ENCODE peak calls at places on chromosome 22, in nine cellular contexts. W is left cardiac atrium, T is body of pancreas, C is NCI-H2029, E is neural progenitor cell, M is amygdala, J is GM10248, Z is hypothalamus, V is cardiac septum. F is an unnamed sample.

GRCh38 chr22:25729016-25729415 is 13.0 kb upstream of the MYO18B start:
- DNase-seq in W (no peak), T (no peak), C (no peak), E (no peak), M (no peak), J (no peak), Z (no peak), V (no peak), F (no peak)

GRCh38 chr22:30186048-30186447 is 60.5 kb downstream of the LIF start:
- DNase-seq in W (no peak), T (no peak), C (peak; percentile 74), E (no peak), M (no peak), J (no peak), Z (no peak), V (no peak), F (no peak)

GRCh38 chr22:19892249-19892879 is 37.7 kb upstream of the GNB1L start:
- DNase-seq in W (no peak), T (no peak), C (no peak), E (peak; percentile 65), M (no peak), J (peak; percentile 71), Z (no peak), V (no peak), F (no peak)

GRCh38 chr22:30864441-30865420 is 103.8 kb downstream of the MORC2 start:
- DNase-seq in W (no peak), T (no peak), C (no peak), E (no peak), M (no peak), J (no peak), Z (no peak), V (peak; percentile 38), F (no peak)

GRCh38 chr22:20016734-20017621 is at the start of gene ARVCF:
- DNase-seq in W (peak; percentile 94), T (peak; percentile 93), C (peak; percentile 81), E (peak; percentile 94), M (peak; percentile 89), J (peak; percentile 98), Z (peak; percentile 77), V (peak; percentile 97), F (peak; percentile 84)

GRCh38 chr22:21666786-21667185 is 974 bp downstream of the PPIL2 start:
- DNase-seq in W (no peak), T (no peak), C (no peak), E (no peak), M (no peak), J (no peak), Z (no peak), V (no peak), F (no peak)

GRCh38 chr22:28922540-28923244 is 39.3 kb downstream of the ZNRF3 start:
- DNase-seq in W (no peak), T (peak; percentile 21), C (no peak), E (no peak), M (no peak), J (no peak), Z (no peak), V (no peak), F (no peak)

GRCh38 chr22:50114221-50114981 is 24.6 kb downstream of the MOV10L1 start:
- DNase-seq in W (no peak), T (no peak), C (no peak), E (peak; percentile 21), M (no peak), J (peak; percentile 7), Z (no peak), V (no peak), F (no peak)

GRCh38 chr22:30267382-30268302 is 991 bp upstream of the OSM start:
- DNase-seq in W (no peak), T (no peak), C (no peak), E (no peak), M (no peak), J (no peak), Z (no peak), V (no peak), F (no peak)

F was measured in Caki2.